ENCODE peak calls at places on chromosomes 3 and 15, in six cellular contexts. One of them, this sample, is unnamed.

GRCh38 chr3:138578141-138578540 is 15.9 kb downstream of the CEP70 start:
- ATAC-seq in upper lobe of left lung: no peak
- ATAC-seq in K562: no peak
- ATAC-seq in HepG2: no peak
- ATAC-seq in HCT116: no peak
- ATAC-seq in Panc1: no peak
- ATAC-seq in this sample: no peak

GRCh38 chr3:27559835-27560234 is 75.7 kb upstream of the SLC4A7 start:
- ATAC-seq in upper lobe of left lung: peak
- ATAC-seq in K562: no peak
- ATAC-seq in HepG2: peak
- ATAC-seq in HCT116: no peak
- ATAC-seq in Panc1: peak
- ATAC-seq in this sample: peak

GRCh38 chr3:31959951-31960792 is 20.9 kb downstream of the OSBPL10 start:
- ATAC-seq in upper lobe of left lung: peak
- ATAC-seq in K562: no peak
- ATAC-seq in HepG2: peak
- ATAC-seq in HCT116: no peak
- ATAC-seq in Panc1: no peak
- ATAC-seq in this sample: no peak

GRCh38 chr15:40226739-40227138 is 12.1 kb upstream of the PAK6 start:
- ATAC-seq in upper lobe of left lung: no peak
- ATAC-seq in K562: no peak
- ATAC-seq in HepG2: no peak
- ATAC-seq in HCT116: no peak
- ATAC-seq in Panc1: no peak
- ATAC-seq in this sample: no peak

GRCh38 chr15:89125038-89125826 is 37.0 kb downstream of the ABHD2 start:
- ATAC-seq in upper lobe of left lung: peak
- ATAC-seq in K562: no peak
- ATAC-seq in HepG2: peak
- ATAC-seq in HCT116: no peak
- ATAC-seq in Panc1: no peak
- ATAC-seq in this sample: no peak

GRCh38 chr15:76206325-76206976 is 104.8 kb downstream of the ETFA start:
- ATAC-seq in upper lobe of left lung: no peak
- ATAC-seq in K562: no peak
- ATAC-seq in HepG2: no peak
- ATAC-seq in HCT116: peak
- ATAC-seq in Panc1: no peak
- ATAC-seq in this sample: no peak

GRCh38 chr3:195896361-195897080 is 11.8 kb downstream of the TNK2 start:
- ATAC-seq in upper lobe of left lung: peak
- ATAC-seq in K562: peak
- ATAC-seq in HepG2: peak
- ATAC-seq in HCT116: peak
- ATAC-seq in Panc1: peak
- ATAC-seq in this sample: peak

GRCh38 chr15:31339558-31339895 is 12.9 kb downstream of the KLF13 start:
- ATAC-seq in upper lobe of left lung: no peak
- ATAC-seq in K562: no peak
- ATAC-seq in HepG2: no peak
- ATAC-seq in HCT116: no peak
- ATAC-seq in Panc1: no peak
- ATAC-seq in this sample: no peak

GRCh38 chr15:63668601-63669000 is 71.4 kb downstream of the FBXL22 start:
- ATAC-seq in upper lobe of left lung: no peak
- ATAC-seq in K562: no peak
- ATAC-seq in HepG2: no peak
- ATAC-seq in HCT116: no peak
- ATAC-seq in Panc1: no peak
- ATAC-seq in this sample: no peak

GRCh38 chr3:120103276-120103675 is 9.0 kb upstream of the GSK3B start:
- ATAC-seq in upper lobe of left lung: no peak
- ATAC-seq in K562: no peak
- ATAC-seq in HepG2: no peak
- ATAC-seq in HCT116: no peak
- ATAC-seq in Panc1: no peak
- ATAC-seq in this sample: no peak

GRCh38 chr15:88844749-88845386 is 41.6 kb downstream of the ACAN start:
- ATAC-seq in upper lobe of left lung: no peak
- ATAC-seq in K562: no peak
- ATAC-seq in HepG2: no peak
- ATAC-seq in HCT116: no peak
- ATAC-seq in Panc1: no peak
- ATAC-seq in this sample: no peak

GRCh38 chr15:84631706-84632272 is 22.3 kb downstream of the WDR73 start:
- ATAC-seq in upper lobe of left lung: no peak
- ATAC-seq in K562: peak
- ATAC-seq in HepG2: peak
- ATAC-seq in HCT116: peak
- ATAC-seq in Panc1: no peak
- ATAC-seq in this sample: no peak

GRCh38 chr3:69738859-69739203 is 433 bp upstream of the MITF start:
- ATAC-seq in upper lobe of left lung: no peak
- ATAC-seq in K562: no peak
- ATAC-seq in HepG2: no peak
- ATAC-seq in HCT116: no peak
- ATAC-seq in Panc1: no peak
- ATAC-seq in this sample: peak

GRCh38 chr3:31288641-31289100 is 244.1 kb upstream of the STT3B start:
- ATAC-seq in upper lobe of left lung: peak
- ATAC-seq in K562: peak
- ATAC-seq in HepG2: peak
- ATAC-seq in HCT116: peak
- ATAC-seq in Panc1: no peak
- ATAC-seq in this sample: peak

GRCh38 chr15:35686347-35686746 is 140.4 kb upstream of the DPH6 start:
- ATAC-seq in upper lobe of left lung: no peak
- ATAC-seq in K562: no peak
- ATAC-seq in HepG2: no peak
- ATAC-seq in HCT116: no peak
- ATAC-seq in Panc1: no peak
- ATAC-seq in this sample: no peak

GRCh38 chr3:52986938-52987337 is 58.9 kb downstream of the SFMBT1 start:
- ATAC-seq in upper lobe of left lung: no peak
- ATAC-seq in K562: no peak
- ATAC-seq in HepG2: no peak
- ATAC-seq in HCT116: no peak
- ATAC-seq in Panc1: no peak
- ATAC-seq in this sample: no peak

GRCh38 chr3:49607105-49607591 is 52.9 kb downstream of the BSN start:
- ATAC-seq in upper lobe of left lung: peak
- ATAC-seq in K562: no peak
- ATAC-seq in HepG2: no peak
- ATAC-seq in HCT116: peak
- ATAC-seq in Panc1: no peak
- ATAC-seq in this sample: no peak

GRCh38 chr15:63891079-63891762 is 57.5 kb upstream of the HERC1 start:
- ATAC-seq in upper lobe of left lung: peak
- ATAC-seq in K562: peak
- ATAC-seq in HepG2: peak
- ATAC-seq in HCT116: peak
- ATAC-seq in Panc1: peak
- ATAC-seq in this sample: peak

GRCh38 chr3:72976182-72976825 is 20.3 kb upstream of the PPP4R2 start:
- ATAC-seq in upper lobe of left lung: no peak
- ATAC-seq in K562: no peak
- ATAC-seq in HepG2: no peak
- ATAC-seq in HCT116: no peak
- ATAC-seq in Panc1: no peak
- ATAC-seq in this sample: no peak

GRCh38 chr3:186383026-186383993 is 21.3 kb upstream of the DGKG start:
- ATAC-seq in upper lobe of left lung: no peak
- ATAC-seq in K562: no peak
- ATAC-seq in HepG2: no peak
- ATAC-seq in HCT116: no peak
- ATAC-seq in Panc1: peak
- ATAC-seq in this sample: peak

GRCh38 chr3:35944915-35945710 is 305.8 kb downstream of the ARPP21 start:
- ATAC-seq in upper lobe of left lung: no peak
- ATAC-seq in K562: no peak
- ATAC-seq in HepG2: no peak
- ATAC-seq in HCT116: no peak
- ATAC-seq in Panc1: no peak
- ATAC-seq in this sample: no peak

GRCh38 chr3:72571052-72571451 is 277.2 kb downstream of the SHQ1 start:
- ATAC-seq in upper lobe of left lung: no peak
- ATAC-seq in K562: no peak
- ATAC-seq in HepG2: peak
- ATAC-seq in HCT116: no peak
- ATAC-seq in Panc1: no peak
- ATAC-seq in this sample: no peak

GRCh38 chr3:36597422-36597821 is 166.9 kb downstream of the DCLK3 start:
- ATAC-seq in upper lobe of left lung: no peak
- ATAC-seq in K562: no peak
- ATAC-seq in HepG2: peak
- ATAC-seq in HCT116: no peak
- ATAC-seq in Panc1: no peak
- ATAC-seq in this sample: no peak

GRCh38 chr3:79809106-79809505 is 41.3 kb upstream of the ROBO1 start:
- ATAC-seq in upper lobe of left lung: no peak
- ATAC-seq in K562: no peak
- ATAC-seq in HepG2: no peak
- ATAC-seq in HCT116: no peak
- ATAC-seq in Panc1: no peak
- ATAC-seq in this sample: no peak

GRCh38 chr3:163328680-163329079 is 1749.6 kb downstream of the SI start:
- ATAC-seq in upper lobe of left lung: no peak
- ATAC-seq in K562: no peak
- ATAC-seq in HepG2: no peak
- ATAC-seq in HCT116: peak
- ATAC-seq in Panc1: no peak
- ATAC-seq in this sample: no peak

GRCh38 chr15:54102704-54103103 is 124.5 kb downstream of the UNC13C start:
- ATAC-seq in upper lobe of left lung: no peak
- ATAC-seq in K562: no peak
- ATAC-seq in HepG2: no peak
- ATAC-seq in HCT116: no peak
- ATAC-seq in Panc1: no peak
- ATAC-seq in this sample: no peak

GRCh38 chr15:96047255-96047931 is 283.1 kb upstream of the NR2F2 start:
- ATAC-seq in upper lobe of left lung: no peak
- ATAC-seq in K562: peak
- ATAC-seq in HepG2: no peak
- ATAC-seq in HCT116: peak
- ATAC-seq in Panc1: peak
- ATAC-seq in this sample: no peak

GRCh38 chr15:26869628-26870027 is 2.8 kb downstream of the GABRA5 start:
- ATAC-seq in upper lobe of left lung: no peak
- ATAC-seq in K562: no peak
- ATAC-seq in HepG2: no peak
- ATAC-seq in HCT116: no peak
- ATAC-seq in Panc1: no peak
- ATAC-seq in this sample: no peak

DNA sequence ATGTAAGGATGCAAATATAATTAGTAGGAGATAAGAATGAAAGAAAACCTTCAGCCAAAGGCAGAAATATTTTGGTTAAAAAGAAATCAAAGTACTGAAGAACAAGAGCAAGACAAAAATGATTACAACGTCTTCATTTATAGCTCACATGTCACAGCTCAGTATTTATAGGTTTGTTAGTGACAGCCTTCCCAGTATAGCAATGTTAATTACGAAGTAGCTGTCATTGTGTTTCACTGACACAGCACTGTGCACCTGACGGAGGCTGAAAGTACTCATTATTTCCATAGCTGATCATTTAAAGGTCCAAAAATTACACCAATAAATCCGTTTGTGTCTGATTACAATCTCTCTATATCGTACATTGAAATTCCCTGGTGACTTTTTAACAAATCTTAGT is 561 bp upstream of the OSTN start:
- ATAC-seq in upper lobe of left lung: no peak
- ATAC-seq in K562: no peak
- ATAC-seq in HepG2: no peak
- ATAC-seq in HCT116: no peak
- ATAC-seq in Panc1: no peak
- ATAC-seq in this sample: no peak
- TF ChIP-seq POLR2AphosphoS5 in upper lobe of left lung: no peak
- TF ChIP-seq POLR2AphosphoS5 in K562: no peak
- TF ChIP-seq POLR2AphosphoS5 in HepG2: no peak
- TF ChIP-seq POLR2AphosphoS5 in HCT116: no peak
- TF ChIP-seq POLR2AphosphoS5 in Panc1: no peak
- TF ChIP-seq POLR2AphosphoS5 in this sample: no peak

GRCh38 chr3:128548011-128548410 is 55.0 kb upstream of the GATA2 start:
- ATAC-seq in upper lobe of left lung: no peak
- ATAC-seq in K562: no peak
- ATAC-seq in HepG2: no peak
- ATAC-seq in HCT116: no peak
- ATAC-seq in Panc1: peak
- ATAC-seq in this sample: no peak
- H3K4me3 ChIP-seq in upper lobe of left lung: no peak
- H3K4me3 ChIP-seq in K562: no peak
- H3K4me3 ChIP-seq in HepG2: no peak
- H3K4me3 ChIP-seq in HCT116: no peak
- H3K4me3 ChIP-seq in Panc1: no peak
- H3K4me3 ChIP-seq in this sample: no peak

DNA sequence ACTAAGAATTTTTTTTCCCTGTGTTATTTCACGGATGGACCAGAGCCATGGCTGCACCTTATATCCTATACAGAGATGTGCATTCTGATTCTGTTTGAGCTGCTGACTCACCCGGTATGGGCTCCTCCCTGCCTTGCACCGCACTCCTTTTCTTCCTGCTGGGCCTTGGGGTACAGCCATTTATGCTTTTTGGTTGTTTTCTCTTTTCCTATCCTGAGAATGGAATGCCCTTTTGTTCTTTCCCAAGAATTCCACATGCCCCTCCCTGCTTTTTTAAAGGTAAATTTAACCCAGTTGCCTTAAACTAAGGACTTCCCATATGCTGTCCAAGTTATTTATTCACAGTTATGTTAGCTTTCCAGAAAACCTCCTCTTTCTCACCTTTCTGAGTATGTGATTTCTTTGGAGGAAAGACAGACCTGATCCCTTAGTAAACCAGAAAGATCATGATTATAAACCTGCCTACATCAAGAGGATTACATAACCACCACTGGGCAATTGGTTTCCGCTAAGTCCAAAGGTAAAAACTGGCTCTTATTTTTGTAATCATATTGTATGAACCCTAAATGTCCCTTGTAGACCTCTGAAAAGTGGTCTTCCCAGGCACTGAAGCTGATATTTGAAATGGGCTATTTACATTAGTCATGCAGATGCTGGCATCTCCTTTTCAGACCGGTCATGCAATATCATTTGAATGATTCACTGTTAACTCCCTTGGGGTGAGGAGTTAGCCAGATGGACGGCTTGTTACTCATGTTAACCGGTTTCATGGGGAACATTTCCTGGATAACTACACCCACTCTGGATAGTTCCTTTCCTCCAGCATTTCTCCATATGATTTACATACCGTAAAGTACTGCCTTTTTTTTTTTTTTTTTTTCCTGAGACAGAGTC is 45.5 kb downstream of the TMOD3 start:
- ATAC-seq in upper lobe of left lung: peak
- ATAC-seq in K562: peak
- ATAC-seq in HepG2: peak
- ATAC-seq in HCT116: peak
- ATAC-seq in Panc1: peak
- ATAC-seq in this sample: peak
- TF ChIP-seq POLR2AphosphoS5 in upper lobe of left lung: no peak
- TF ChIP-seq POLR2AphosphoS5 in K562: no peak
- TF ChIP-seq POLR2AphosphoS5 in HepG2: no peak
- TF ChIP-seq POLR2AphosphoS5 in HCT116: peak
- TF ChIP-seq POLR2AphosphoS5 in Panc1: no peak
- TF ChIP-seq POLR2AphosphoS5 in this sample: peak

GRCh38 chr3:64924961-64925360 is 237.2 kb upstream of the ADAMTS9 start:
- ATAC-seq in upper lobe of left lung: no peak
- ATAC-seq in K562: no peak
- ATAC-seq in HepG2: no peak
- ATAC-seq in HCT116: no peak
- ATAC-seq in Panc1: no peak
- ATAC-seq in this sample: no peak
- H3K4me3 ChIP-seq in upper lobe of left lung: no peak
- H3K4me3 ChIP-seq in K562: no peak
- H3K4me3 ChIP-seq in HepG2: no peak
- H3K4me3 ChIP-seq in HCT116: no peak
- H3K4me3 ChIP-seq in Panc1: no peak
- H3K4me3 ChIP-seq in this sample: no peak

This sample was measured in gastroesophageal sphincter.